ENCODE peak calls at places on chromosomes 3 and 15, in four cellular contexts. One of them, this sample, is unnamed.
A peak's percentile ranks its signal among the peaks of the same experiment; 100 is the strongest.

GRCh38 chr3:70851066-70851465 is 538.6 kb upstream of the MDFIC2 start:
- DNase-seq in H9: no peak
- DNase-seq in psoas muscle: no peak
- DNase-seq in gastrocnemius medialis: no peak
- DNase-seq in this sample: no peak

GRCh38 chr15:55204464-55204863 is 7.7 kb upstream of the RSL24D1 start:
- DNase-seq in H9: no peak
- DNase-seq in psoas muscle: no peak
- DNase-seq in gastrocnemius medialis: no peak
- DNase-seq in this sample: no peak

GRCh38 chr3:62252614-62253147 is 120.7 kb downstream of the FEZF2 start:
- DNase-seq in H9: no peak
- DNase-seq in psoas muscle: no peak
- DNase-seq in gastrocnemius medialis: no peak
- DNase-seq in this sample: no peak

GRCh38 chr3:111965484-111965883 is 13.3 kb upstream of the ABHD10 start:
- DNase-seq in H9: no peak
- DNase-seq in psoas muscle: no peak
- DNase-seq in gastrocnemius medialis: no peak
- DNase-seq in this sample: no peak

GRCh38 chr3:13644341-13645082 is 95.6 kb downstream of the FBLN2 start:
- DNase-seq in H9: no peak
- DNase-seq in psoas muscle: no peak
- DNase-seq in gastrocnemius medialis: no peak
- DNase-seq in this sample: no peak

GRCh38 chr3:165624761-165625160 is 212.5 kb downstream of the BCHE start:
- DNase-seq in H9: no peak
- DNase-seq in psoas muscle: no peak
- DNase-seq in gastrocnemius medialis: no peak
- DNase-seq in this sample: no peak

GRCh38 chr3:52453496-52454234 is at the start of gene TNNC1:
- DNase-seq in H9: peak; percentile 75
- DNase-seq in psoas muscle: peak; percentile 59
- DNase-seq in gastrocnemius medialis: peak; percentile 87
- DNase-seq in this sample: no peak

GRCh38 chr15:68674975-68675374 is 96.2 kb downstream of the CORO2B start:
- DNase-seq in H9: no peak
- DNase-seq in psoas muscle: no peak
- DNase-seq in gastrocnemius medialis: no peak
- DNase-seq in this sample: peak; percentile 35

GRCh38 chr3:132596326-132596725 is 744 bp upstream of the ACKR4 start:
- DNase-seq in H9: no peak
- DNase-seq in psoas muscle: no peak
- DNase-seq in gastrocnemius medialis: no peak
- DNase-seq in this sample: no peak

GRCh38 chr3:156448300-156448699 is 106.6 kb downstream of the SSR3 start:
- DNase-seq in H9: peak; percentile 64
- DNase-seq in psoas muscle: no peak
- DNase-seq in gastrocnemius medialis: no peak
- DNase-seq in this sample: peak; percentile 14

GRCh38 chr15:64162869-64163661 is at the start of gene PPIB:
- DNase-seq in H9: peak; percentile 97
- DNase-seq in psoas muscle: peak; percentile 99
- DNase-seq in gastrocnemius medialis: peak; percentile 98
- DNase-seq in this sample: peak; percentile 98

GRCh38 chr3:46453526-46454208 is 11.0 kb downstream of the LTF start:
- DNase-seq in H9: no peak
- DNase-seq in psoas muscle: no peak
- DNase-seq in gastrocnemius medialis: no peak
- DNase-seq in this sample: no peak

GRCh38 chr15:58472821-58473581 is 41.2 kb downstream of the LIPC start:
- DNase-seq in H9: no peak
- DNase-seq in psoas muscle: no peak
- DNase-seq in gastrocnemius medialis: no peak
- DNase-seq in this sample: peak; percentile 20

GRCh38 chr15:39417351-39417750 is 163.5 kb upstream of the THBS1 start:
- DNase-seq in H9: no peak
- DNase-seq in psoas muscle: no peak
- DNase-seq in gastrocnemius medialis: no peak
- DNase-seq in this sample: no peak

GRCh38 chr15:39417766-39418165 is 163.1 kb upstream of the THBS1 start:
- DNase-seq in H9: no peak
- DNase-seq in psoas muscle: no peak
- DNase-seq in gastrocnemius medialis: no peak
- DNase-seq in this sample: no peak

GRCh38 chr15:39415634-39416033 is 165.2 kb upstream of the THBS1 start:
- DNase-seq in H9: no peak
- DNase-seq in psoas muscle: no peak
- DNase-seq in gastrocnemius medialis: no peak
- DNase-seq in this sample: no peak

GRCh38 chr15:39416258-39416657 is 164.6 kb upstream of the THBS1 start:
- DNase-seq in H9: no peak
- DNase-seq in psoas muscle: no peak
- DNase-seq in gastrocnemius medialis: no peak
- DNase-seq in this sample: no peak

DNA sequence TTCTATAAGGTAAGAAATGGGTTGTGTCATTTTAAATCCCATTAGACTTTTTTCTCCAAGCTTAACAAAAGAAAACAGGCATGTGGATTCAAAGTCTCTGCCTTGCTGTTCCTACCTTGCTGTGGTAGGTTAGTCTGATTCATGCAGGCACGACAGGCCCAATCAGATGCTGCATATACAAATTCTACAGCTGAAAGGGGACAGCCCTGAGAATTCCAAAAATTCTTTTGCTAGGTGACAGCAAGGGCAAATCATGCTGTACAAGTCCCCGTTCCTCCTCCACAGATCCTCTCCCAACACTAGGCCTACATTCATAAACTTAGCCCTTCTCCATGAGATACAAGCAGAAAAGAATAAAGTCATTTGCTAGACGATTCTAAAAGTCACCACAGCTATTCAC is 161.2 kb upstream of the THBS1 start:
- DNase-seq in H9: no peak
- DNase-seq in psoas muscle: no peak
- DNase-seq in gastrocnemius medialis: no peak
- DNase-seq in this sample: peak; percentile 20
- H3K27ac ChIP-seq in H9: no peak overlapping the region
- H3K27ac ChIP-seq in psoas muscle: no peak overlapping the region
- H3K27ac ChIP-seq in gastrocnemius medialis: no peak overlapping the region
- H3K27ac ChIP-seq in this sample: peak overlapping the region; percentile 91

GRCh38 chr3:50146316-50146901 is 8.7 kb upstream of the SEMA3F start:
- DNase-seq in H9: no peak
- DNase-seq in psoas muscle: no peak
- DNase-seq in gastrocnemius medialis: no peak
- DNase-seq in this sample: no peak
- TF ChIP-seq CTCF in H9: peak; percentile 46
- TF ChIP-seq CTCF in psoas muscle: no peak
- TF ChIP-seq CTCF in gastrocnemius medialis: no peak
- TF ChIP-seq CTCF in this sample: no peak

GRCh38 chr3:66220602-66221377 is at the start of gene SLC25A26:
- DNase-seq in H9: peak; percentile 97
- DNase-seq in psoas muscle: peak; percentile 95
- DNase-seq in gastrocnemius medialis: peak; percentile 96
- DNase-seq in this sample: peak; percentile 95
- H3K27ac ChIP-seq in H9: peak within 1 kb of the TSS; percentile 3
- H3K27ac ChIP-seq in psoas muscle: peak within 1 kb of the TSS; percentile 89
- H3K27ac ChIP-seq in gastrocnemius medialis: peak within 1 kb of the TSS; percentile 84
- H3K27ac ChIP-seq in this sample: peak within 1 kb of the TSS; percentile 84

GRCh38 chr3:168615489-168616020 is 519.8 kb upstream of the GOLIM4 start:
- DNase-seq in H9: no peak
- DNase-seq in psoas muscle: no peak
- DNase-seq in gastrocnemius medialis: no peak
- DNase-seq in this sample: no peak
- TF ChIP-seq CTCF in H9: no peak
- TF ChIP-seq CTCF in psoas muscle: no peak
- TF ChIP-seq CTCF in gastrocnemius medialis: no peak
- TF ChIP-seq CTCF in this sample: no peak

This sample was measured in RWPE1.